ENCODE peak calls at places on chromosomes 2 and 18, in ten cellular contexts. J, F, I, L, R, Y, H, U, E and B are unnamed samples. For H3K27me3, the result is how much of the 10 kb centered on the place peaks cover.

GRCh38 chr2:237483018-237483731 is 3.9 kb upstream of the MLPH start:
- DNase-seq in R (peak), U (peak), Y (peak), I (no peak), E (peak), F (no peak), H (no peak), J (no peak), L (no peak), B (no peak)

GRCh38 chr2:47195149-47195548 is 40.0 kb upstream of the STPG4 start:
- DNase-seq in I (no peak), L (no peak), J (no peak), H (no peak), R (no peak), Y (no peak), U (no peak), E (peak), F (no peak), B (no peak)

GRCh38 chr2:176491172-176491904 is 222.1 kb downstream of the MTX2 start:
- DNase-seq in R (no peak), Y (peak), H (no peak), L (peak), U (no peak), F (peak), J (peak), I (peak), E (peak), B (no peak)

GRCh38 chr2:37585982-37586621 is 85.3 kb downstream of the CDC42EP3 start:
- DNase-seq in L (peak), E (peak), U (no peak), I (peak), F (no peak), J (peak), R (no peak), Y (peak), H (no peak), B (no peak)

GRCh38 chr2:136217990-136218389 is 100.0 kb upstream of the CXCR4 start:
- DNase-seq in J (no peak), Y (no peak), R (no peak), I (no peak), E (no peak), F (no peak), U (no peak), L (no peak), H (no peak), B (no peak)

GRCh38 chr2:188765522-188765921 is 208.7 kb upstream of the COL3A1 start:
- DNase-seq in E (peak), L (peak), Y (peak), H (no peak), I (no peak), F (no peak), R (no peak), U (peak), J (no peak), B (peak)

GRCh38 chr18:677951-678363 is 20.5 kb downstream of the TYMS start:
- DNase-seq in E (no peak), U (no peak), J (no peak), Y (no peak), L (no peak), I (no peak), R (no peak), F (no peak), H (no peak), B (peak)

GRCh38 chr2:64017811-64018714 is 1.2 kb downstream of the VPS54 start:
- DNase-seq in E (peak), I (no peak), F (no peak), Y (peak), L (peak), H (no peak), J (peak), U (no peak), R (no peak), B (peak)

GRCh38 chr2:19362094-19362649 is 3.7 kb upstream of the OSR1 start:
- DNase-seq in E (peak), L (no peak), Y (no peak), F (no peak), J (peak), U (no peak), R (no peak), H (no peak), I (no peak), B (no peak)

GRCh38 chr2:55838653-55839052 is 84.9 kb downstream of the EFEMP1 start:
- DNase-seq in U (no peak), R (no peak), I (no peak), L (no peak), E (no peak), Y (no peak), F (no peak), H (no peak), J (no peak), B (no peak)

GRCh38 chr2:216341151-216341550 is 31.1 kb downstream of the MARCHF4 start:
- DNase-seq in H (no peak), L (peak), I (no peak), F (no peak), U (no peak), E (peak), Y (peak), R (no peak), J (no peak), B (no peak)

GRCh38 chr2:71466301-71467179 is 13.2 kb downstream of the DYSF start:
- DNase-seq in H (no peak), J (no peak), U (peak), F (no peak), L (peak), E (peak), I (no peak), R (no peak), Y (peak), B (peak)

GRCh38 chr2:1744446-1745170 is at the start of gene PXDN:
- DNase-seq in E (peak), U (peak), F (no peak), J (no peak), L (peak), H (no peak), R (no peak), Y (peak), I (no peak), B (no peak)

GRCh38 chr2:104321800-104322164 is 532.1 kb upstream of the POU3F3 start:
- DNase-seq in Y (no peak), L (no peak), E (no peak), U (no peak), R (no peak), J (no peak), F (no peak), H (no peak), I (no peak), B (no peak)

GRCh38 chr2:60603533-60604190 is 50.2 kb upstream of the BCL11A start:
- DNase-seq in Y (no peak), I (no peak), L (no peak), H (no peak), E (no peak), F (no peak), R (no peak), J (no peak), U (no peak), B (no peak)

GRCh38 chr2:197324801-197325200 is 14.2 kb upstream of the ANKRD44 start:
- DNase-seq in E (no peak), H (no peak), J (peak), R (no peak), F (no peak), I (no peak), Y (no peak), U (no peak), L (no peak), B (no peak)

GRCh38 chr2:42917374-42918017 is 125.1 kb upstream of the HAAO start:
- DNase-seq in H (no peak), U (no peak), J (no peak), L (peak), R (no peak), I (peak), E (peak), Y (peak), F (no peak), B (no peak)

GRCh38 chr2:290090-290722 is 2.3 kb upstream of the ALKAL2 start:
- DNase-seq in E (peak), F (peak), Y (peak), I (peak), U (peak), J (no peak), R (peak), H (peak), L (peak), B (peak)

GRCh38 chr2:134252092-134252775 is 1.6 kb upstream of the MGAT5 start:
- DNase-seq in L (no peak), Y (no peak), J (no peak), U (no peak), H (no peak), F (no peak), R (no peak), E (peak), I (no peak), B (no peak)

GRCh38 chr2:238564286-238564920 is 137.7 kb downstream of the ASB1 start:
- DNase-seq in R (no peak), I (no peak), J (no peak), E (no peak), H (no peak), U (no peak), L (no peak), Y (no peak), F (no peak), B (no peak)

GRCh38 chr2:238561230-238561629 is 134.5 kb downstream of the ASB1 start:
- DNase-seq in I (no peak), E (peak), L (no peak), J (no peak), R (peak), H (no peak), F (no peak), U (no peak), Y (no peak), B (no peak)

GRCh38 chr2:238560234-238560633 is 133.5 kb downstream of the ASB1 start:
- DNase-seq in H (no peak), I (no peak), R (no peak), F (no peak), E (no peak), J (no peak), U (peak), L (no peak), Y (no peak), B (no peak)

GRCh38 chr2:238565031-238565430 is 138.3 kb downstream of the ASB1 start:
- DNase-seq in J (no peak), U (no peak), R (no peak), E (no peak), Y (no peak), H (no peak), F (no peak), I (no peak), L (no peak), B (no peak)

DNA sequence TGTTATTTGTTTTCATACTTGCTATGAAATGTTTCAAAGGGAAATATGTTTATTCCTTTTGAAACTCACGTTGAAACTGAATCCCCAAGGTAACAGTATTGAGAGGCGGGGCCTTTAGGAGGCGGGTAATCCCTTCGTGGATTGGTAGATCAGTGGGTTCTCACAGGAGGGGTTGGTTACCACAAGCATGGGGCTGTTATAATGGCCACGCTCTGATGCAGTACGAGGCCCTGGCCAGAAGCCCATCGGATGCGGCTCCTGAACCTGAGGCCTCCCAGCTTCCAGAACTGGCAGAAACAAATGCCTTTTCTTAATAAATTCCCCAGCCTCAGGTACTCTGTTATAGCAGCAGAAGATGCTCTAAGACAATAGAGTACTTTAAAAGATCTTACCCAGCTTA is 135.7 kb downstream of the ASB1 start:
- DNase-seq in U (no peak), I (no peak), R (no peak), F (no peak), E (no peak), J (no peak), L (no peak), Y (no peak), H (no peak), B (no peak)
- H3K27me3 ChIP-seq in U (under half), I (under half), R (under half), F (under half), E (under half), J (half or more), L (under half), Y (under half), H (under half), B (under half)

GRCh38 chr2:161415041-161415440 is 1.1 kb upstream of the TBR1 start:
- DNase-seq in I (no peak), F (no peak), L (no peak), Y (no peak), J (no peak), U (peak), R (no peak), E (peak), H (no peak), B (no peak)
- H3K27me3 ChIP-seq in I (under half), F (under half), L (under half), Y (half or more), J (under half), U (half or more), R (under half), E (half or more), H (under half), B (under half)

DNA sequence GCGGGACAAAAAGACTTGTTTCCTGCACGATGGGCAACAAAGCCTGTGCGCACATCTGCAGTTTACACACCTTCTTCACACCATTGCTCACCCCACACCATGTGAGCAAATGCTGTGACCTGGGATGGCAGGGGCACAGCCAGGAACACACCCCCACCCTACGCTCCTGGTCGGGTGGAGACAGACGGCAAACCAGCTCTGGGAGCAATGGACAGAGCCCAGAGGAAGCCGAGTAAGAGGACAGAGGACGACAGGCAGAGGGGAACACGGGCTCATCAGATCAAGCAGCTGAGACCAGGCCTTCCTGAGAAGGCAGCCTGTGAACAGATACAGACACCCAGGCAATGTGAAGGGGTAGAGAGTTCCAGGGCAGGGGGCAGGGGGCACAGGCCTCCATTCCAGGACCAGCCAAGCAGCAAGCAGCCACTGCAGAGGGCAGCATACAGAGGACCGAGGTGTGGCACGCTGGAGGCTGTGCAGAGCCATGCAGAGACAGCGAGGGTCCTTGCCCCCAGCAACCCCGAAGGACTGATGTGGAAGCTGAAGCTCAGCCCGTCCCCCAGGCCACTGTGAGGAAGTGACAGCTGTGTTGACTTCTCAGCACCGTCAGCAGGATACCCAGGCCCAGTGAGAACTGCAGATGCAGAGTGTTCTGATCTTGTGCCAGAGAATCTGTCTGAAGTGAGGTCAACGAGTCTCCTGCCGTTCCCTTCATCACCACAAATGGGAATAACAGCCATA is 46.2 kb downstream of the PARD6G start:
- DNase-seq in H (no peak), E (no peak), R (no peak), Y (no peak), U (peak), L (no peak), I (no peak), F (no peak), J (no peak), B (no peak)
- H3K27me3 ChIP-seq in H (under half), E (under half), R (under half), Y (under half), U (under half), L (under half), I (under half), F (under half), J (under half), B (under half)

GRCh38 chr2:45649855-45650806 is 1.3 kb upstream of the PRKCE start:
- DNase-seq in Y (peak), R (no peak), I (peak), F (peak), J (peak), E (peak), H (peak), L (peak), U (peak), B (peak)

GRCh38 chr2:45649457-45649854 is 2.0 kb upstream of the PRKCE start:
- DNase-seq in U (no peak), F (no peak), E (peak), L (no peak), H (no peak), J (no peak), I (no peak), Y (no peak), R (no peak), B (no peak)

GRCh38 chr2:45646289-45646688 is 5.2 kb upstream of the PRKCE start:
- DNase-seq in J (no peak), F (no peak), H (no peak), R (no peak), U (no peak), L (no peak), E (no peak), Y (no peak), I (no peak), B (no peak)

GRCh38 chr2:45647346-45647745 is 4.1 kb upstream of the PRKCE start:
- DNase-seq in I (no peak), H (no peak), J (no peak), L (no peak), E (no peak), R (no peak), U (no peak), F (no peak), Y (no peak), B (no peak)

GRCh38 chr2:45647986-45648520 is 3.4 kb upstream of the PRKCE start:
- DNase-seq in I (no peak), F (no peak), E (peak), J (no peak), H (no peak), Y (peak), L (no peak), U (no peak), R (no peak), B (no peak)
- H3K27me3 ChIP-seq in I (under half), F (under half), E (under half), J (under half), H (under half), Y (under half), L (under half), U (half or more), R (under half), B (under half)

GRCh38 chr2:109246176-109246575 is 117.2 kb downstream of the SH3RF3 start:
- DNase-seq in Y (no peak), I (no peak), R (no peak), J (no peak), F (no peak), E (no peak), U (no peak), H (no peak), L (no peak), B (no peak)
- H3K27me3 ChIP-seq in Y (under half), I (under half), R (under half), J (under half), F (under half), E (under half), U (under half), H (under half), L (under half), B (under half)

DNA sequence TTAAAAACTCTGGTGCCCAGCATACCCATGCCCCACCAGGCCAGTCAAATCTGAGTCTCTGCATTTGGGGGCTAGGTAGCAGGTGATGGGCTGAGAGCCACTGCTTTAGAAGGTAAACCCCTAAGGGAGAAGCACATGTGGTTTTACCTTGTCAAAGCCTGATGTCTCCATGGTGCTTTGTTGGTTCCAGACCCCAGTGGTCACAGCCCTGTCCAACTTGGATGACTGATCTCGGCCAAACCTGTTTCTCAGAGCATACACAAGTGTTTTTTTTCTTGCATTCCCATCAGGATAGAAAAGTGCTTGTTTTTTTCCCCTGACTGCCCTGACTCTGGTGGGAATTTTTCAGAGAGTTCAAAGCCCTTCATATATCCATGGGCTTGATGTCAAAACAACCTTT is 13.5 kb downstream of the PLB1 start:
- DNase-seq in L (no peak), F (no peak), E (no peak), Y (no peak), I (no peak), J (no peak), U (no peak), R (no peak), H (no peak), B (no peak)
- H3K27me3 ChIP-seq in L (under half), F (under half), E (under half), Y (under half), I (under half), J (under half), U (under half), R (under half), H (under half), B (under half)

GRCh38 chr2:240821429-240821778 is 1.4 kb upstream of the KIF1A start:
- DNase-seq in I (no peak), R (no peak), E (no peak), U (no peak), F (no peak), H (no peak), L (no peak), J (no peak), Y (no peak), B (no peak)

GRCh38 chr2:240822280-240822847 is 2.3 kb upstream of the KIF1A start:
- DNase-seq in Y (no peak), J (no peak), H (no peak), U (peak), E (no peak), R (no peak), L (no peak), F (no peak), I (no peak), B (peak)

GRCh38 chr2:240819404-240820013 is 510 bp downstream of the KIF1A start:
- DNase-seq in H (peak), U (peak), R (no peak), F (no peak), I (no peak), Y (no peak), L (no peak), J (no peak), E (no peak), B (no peak)

GRCh38 chr2:240820014-240820606 is at the start of gene KIF1A:
- DNase-seq in U (peak), F (no peak), I (no peak), R (no peak), J (no peak), L (no peak), E (no peak), H (peak), Y (no peak), B (peak)

GRCh38 chr2:240820607-240821428 is 799 bp upstream of the KIF1A start:
- DNase-seq in R (no peak), E (no peak), L (no peak), Y (no peak), U (peak), H (peak), J (no peak), F (no peak), I (no peak), B (peak)
- H3K27me3 ChIP-seq in R (under half), E (half or more), L (under half), Y (half or more), U (half or more), H (under half), J (half or more), F (under half), I (under half), B (under half)